ENCODE peak calls at places on chromosomes 13 and 19, in five cellular contexts. S is HCT116, F is H1, E is GM12878, Z is HepG2. T is an unnamed sample. For H3K4me1, the result is how much of the 10 kb centered on the place peaks cover.

GRCh38 chr13:26978081-26978860 is 193.3 kb downstream of the USP12 start:
- DNase-seq in E (no peak), S (no peak), F (peak), Z (no peak), T (no peak)

GRCh38 chr19:17624314-17624991 is 63.7 kb downstream of the UNC13A start:
- DNase-seq in F (no peak), Z (no peak), E (no peak), S (no peak), T (no peak)

GRCh38 chr19:48194041-48194871 is 23.8 kb downstream of the ZSWIM9 start:
- DNase-seq in Z (peak), E (no peak), S (no peak), F (no peak), T (peak)

GRCh38 chr19:58544591-58545285 is 874 bp downstream of the TRIM28 start:
- DNase-seq in S (no peak), F (no peak), E (no peak), Z (no peak), T (peak)

GRCh38 chr13:77038907-77039470 is 12.0 kb upstream of the FBXL3 start:
- DNase-seq in F (no peak), E (no peak), Z (no peak), S (no peak), T (no peak)

GRCh38 chr13:99174533-99175100 is 26.0 kb upstream of the UBAC2 start:
- DNase-seq in F (no peak), S (no peak), Z (no peak), E (no peak), T (no peak)

GRCh38 chr13:49329831-49330545 is 82.3 kb downstream of the CDADC1 start:
- DNase-seq in Z (no peak), E (no peak), S (no peak), F (no peak), T (no peak)

GRCh38 chr13:106836186-106836802 is 268.4 kb upstream of the ARGLU1 start:
- DNase-seq in S (no peak), F (no peak), E (no peak), Z (no peak), T (no peak)

GRCh38 chr13:111058796-111059506 is 56.2 kb upstream of the ARHGEF7 start:
- DNase-seq in S (no peak), F (no peak), E (no peak), Z (no peak), T (no peak)

GRCh38 chr19:55117063-55117635 is 288 bp downstream of the PPP1R12C start:
- DNase-seq in S (no peak), E (no peak), Z (no peak), F (no peak), T (no peak)

GRCh38 chr13:88622362-88622973 is 951.3 kb downstream of the SLITRK5 start:
- DNase-seq in E (no peak), S (no peak), F (no peak), Z (no peak), T (no peak)

GRCh38 chr19:9498183-9498902 is at the start of gene ZNF560:
- DNase-seq in E (no peak), Z (no peak), F (no peak), S (no peak), T (peak)

GRCh38 chr13:101449971-101450748 is 2.3 kb upstream of the ITGBL1 start:
- DNase-seq in Z (no peak), F (no peak), S (peak), E (no peak), T (no peak)

GRCh38 chr19:35029737-35030256 is 473 bp upstream of the SCN1B start:
- DNase-seq in F (no peak), S (no peak), E (no peak), Z (no peak), T (peak)

GRCh38 chr13:23959231-23959862 is 62.0 kb upstream of the C1QTNF9B start:
- DNase-seq in S (no peak), E (no peak), F (no peak), Z (no peak), T (no peak)

GRCh38 chr19:10113592-10113963 is 2.1 kb downstream of the P2RY11 start:
- DNase-seq in Z (no peak), F (no peak), E (no peak), S (no peak), T (peak)

GRCh38 chr13:95968906-95969305 is 84.3 kb downstream of the UGGT2 start:
- DNase-seq in Z (no peak), S (no peak), E (no peak), F (no peak), T (no peak)

GRCh38 chr19:12773571-12773970 is 1.8 kb downstream of the HOOK2 start:
- DNase-seq in E (no peak), F (no peak), Z (no peak), S (no peak), T (no peak)

GRCh38 chr13:69912576-69913074 is 195.0 kb upstream of the ATXN8OS start:
- DNase-seq in E (no peak), S (no peak), F (no peak), Z (no peak), T (no peak)

GRCh38 chr13:50080856-50081105 is 65.5 kb downstream of the KCNRG start:
- DNase-seq in F (no peak), S (no peak), E (no peak), Z (no peak), T (no peak)

GRCh38 chr13:110244096-110244830 is 62.7 kb downstream of the COL4A1 start:
- DNase-seq in Z (no peak), S (no peak), F (no peak), E (no peak), T (no peak)

GRCh38 chr13:29472317-29472961 is 123.0 kb downstream of the SLC7A1 start:
- DNase-seq in F (no peak), S (peak), E (no peak), Z (peak), T (peak)

GRCh38 chr13:110062077-110062776 is 244.7 kb downstream of the COL4A1 start:
- DNase-seq in S (no peak), Z (no peak), F (no peak), E (no peak), T (no peak)

GRCh38 chr19:18551631-18552030 is 6.0 kb upstream of the KXD1 start:
- DNase-seq in S (no peak), E (no peak), Z (no peak), F (no peak), T (no peak)

GRCh38 chr13:30371649-30372265 is 50.5 kb upstream of the UBE2L5 start:
- DNase-seq in S (peak), E (peak), F (no peak), Z (peak), T (no peak)

GRCh38 chr19:32998722-32999121 is 26.7 kb downstream of the FAAP24 start:
- DNase-seq in Z (no peak), F (no peak), E (no peak), S (no peak), T (no peak)

GRCh38 chr13:50523307-50523706 is 320.2 kb downstream of the DLEU7 start:
- DNase-seq in S (no peak), F (no peak), Z (no peak), E (no peak), T (no peak)

GRCh38 chr13:40271931-40272775 is 394.3 kb downstream of the FOXO1 start:
- DNase-seq in Z (no peak), S (no peak), F (no peak), E (no peak), T (no peak)

GRCh38 chr19:37955986-37956385 is 49.0 kb downstream of the SIPA1L3 start:
- DNase-seq in E (no peak), F (no peak), Z (no peak), S (no peak), T (no peak)

GRCh38 chr13:31468114-31468902 is 268.5 kb downstream of the B3GLCT start:
- DNase-seq in E (no peak), S (no peak), F (no peak), Z (no peak), T (no peak)

GRCh38 chr19:15323496-15324235 is 8.7 kb downstream of the BRD4 start:
- DNase-seq in E (no peak), S (no peak), Z (peak), F (no peak), T (peak)

GRCh38 chr19:47111081-47111589 is 2.4 kb downstream of the ZC3H4 start:
- DNase-seq in F (no peak), Z (no peak), S (no peak), E (no peak), T (peak)

GRCh38 chr13:99796175-99796819 is 175.3 kb downstream of the ZIC5 start:
- DNase-seq in Z (peak), E (no peak), F (no peak), S (no peak), T (peak)

GRCh38 chr19:38224014-38224862 is at the start of gene DPF1:
- DNase-seq in F (no peak), E (peak), S (peak), Z (peak), T (peak)

GRCh38 chr13:19586904-19587634 is 25.7 kb upstream of the TPTE2 start:
- DNase-seq in S (no peak), E (peak), Z (peak), F (no peak), T (peak)
- TF ChIP-seq SRF in S (no peak), E (peak), Z (no peak), F (no peak), T (no peak)

DNA sequence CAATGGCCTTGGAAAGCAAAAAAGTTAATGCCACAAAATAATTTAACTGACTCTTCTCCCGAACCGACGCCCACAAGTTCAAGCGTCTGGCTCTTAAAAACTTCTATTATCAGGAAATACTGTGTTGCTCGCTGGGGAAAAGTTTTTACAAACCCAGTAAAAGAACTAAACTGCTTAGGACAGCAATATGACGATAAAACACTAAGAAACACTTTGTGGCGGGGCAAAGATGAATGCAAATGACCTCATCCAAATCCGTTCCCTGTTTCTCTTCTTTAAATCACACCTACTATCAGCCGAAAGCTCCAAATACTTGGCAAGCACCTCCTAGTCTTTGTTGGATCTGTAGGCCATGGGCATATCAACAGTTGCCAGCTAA is 4.9 kb downstream of the SIGLEC11 start:
- DNase-seq in E (no peak), F (no peak), Z (no peak), S (no peak), T (no peak)
- H3K4me1 ChIP-seq in E (under half), F (under half), Z (half or more), S (under half), T (under half)

GRCh38 chr19:3294080-3294850 is 69.8 kb downstream of the CELF5 start:
- DNase-seq in F (no peak), S (no peak), E (no peak), Z (no peak), T (no peak)

GRCh38 chr19:3292958-3293529 is 68.6 kb downstream of the CELF5 start:
- DNase-seq in F (no peak), E (no peak), S (no peak), Z (peak), T (no peak)

GRCh38 chr19:3295581-3295980 is 70.8 kb upstream of the NFIC start:
- DNase-seq in F (no peak), S (no peak), E (no peak), Z (no peak), T (no peak)

GRCh38 chr19:3291644-3292043 is 67.2 kb downstream of the CELF5 start:
- DNase-seq in Z (no peak), S (no peak), E (no peak), F (no peak), T (no peak)

DNA sequence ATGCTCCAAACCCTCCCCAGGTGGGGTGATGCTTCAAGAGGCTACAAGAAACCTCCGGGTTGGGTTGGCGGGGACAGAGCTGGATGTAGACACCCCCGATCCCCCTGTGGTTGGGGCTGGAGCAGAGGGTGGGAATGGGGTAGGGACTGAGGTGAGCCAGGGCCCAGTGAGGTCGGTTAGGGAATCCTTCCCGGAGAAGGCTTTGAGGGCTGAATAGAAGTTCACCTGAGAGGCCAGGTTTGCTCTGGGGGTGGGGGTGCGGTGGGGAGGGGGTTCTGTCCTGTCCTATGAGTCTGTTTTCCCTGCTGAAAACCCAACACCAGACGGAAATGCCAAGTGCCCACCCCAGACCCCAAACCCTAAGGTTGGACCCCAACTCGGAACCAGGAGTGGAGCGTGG is 69.1 kb downstream of the CELF5 start:
- DNase-seq in Z (no peak), E (no peak), S (no peak), F (no peak), T (no peak)
- TF ChIP-seq SRF in Z (no peak), E (no peak), S (no peak), F (no peak), T (no peak)

DNA sequence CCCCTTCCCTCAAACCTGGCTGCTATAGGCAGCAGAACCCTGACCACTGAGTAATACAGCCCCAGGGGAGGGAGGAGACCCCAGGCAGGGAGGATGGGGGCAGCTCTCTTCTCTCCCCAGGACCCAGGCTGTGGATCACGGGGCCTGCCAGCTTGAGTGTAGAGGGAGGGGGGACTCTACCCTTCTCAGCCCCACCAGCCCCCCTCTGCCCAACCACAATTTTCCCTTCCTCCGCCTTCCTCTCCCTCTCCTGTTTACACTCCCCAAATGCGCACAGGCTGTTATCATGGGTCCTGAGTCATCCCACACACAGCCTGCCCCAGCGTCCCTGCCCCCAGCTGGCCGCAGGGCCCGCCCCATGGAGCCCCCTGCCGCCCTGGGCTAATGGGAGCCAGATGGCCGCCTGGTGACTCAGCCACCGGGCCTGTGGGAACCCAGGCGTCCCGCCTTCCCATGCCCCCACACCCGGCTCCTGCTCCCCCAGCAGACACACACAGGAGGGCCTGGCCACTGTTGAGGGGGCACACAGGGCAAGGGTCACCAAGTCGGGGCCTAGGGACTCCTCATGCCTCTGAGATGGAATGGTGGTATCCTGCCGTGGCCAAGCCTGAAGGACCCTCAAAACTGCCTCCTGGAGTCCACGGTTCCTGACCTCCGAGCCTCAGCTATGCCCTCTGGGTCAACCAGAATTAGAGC is 13.6 kb downstream of the CCDC97 start:
- DNase-seq in E (no peak), S (no peak), F (no peak), Z (peak), T (peak)
- H3K4me1 ChIP-seq in E (under half), S (under half), F (under half), Z (half or more), T (half or more)

DNA sequence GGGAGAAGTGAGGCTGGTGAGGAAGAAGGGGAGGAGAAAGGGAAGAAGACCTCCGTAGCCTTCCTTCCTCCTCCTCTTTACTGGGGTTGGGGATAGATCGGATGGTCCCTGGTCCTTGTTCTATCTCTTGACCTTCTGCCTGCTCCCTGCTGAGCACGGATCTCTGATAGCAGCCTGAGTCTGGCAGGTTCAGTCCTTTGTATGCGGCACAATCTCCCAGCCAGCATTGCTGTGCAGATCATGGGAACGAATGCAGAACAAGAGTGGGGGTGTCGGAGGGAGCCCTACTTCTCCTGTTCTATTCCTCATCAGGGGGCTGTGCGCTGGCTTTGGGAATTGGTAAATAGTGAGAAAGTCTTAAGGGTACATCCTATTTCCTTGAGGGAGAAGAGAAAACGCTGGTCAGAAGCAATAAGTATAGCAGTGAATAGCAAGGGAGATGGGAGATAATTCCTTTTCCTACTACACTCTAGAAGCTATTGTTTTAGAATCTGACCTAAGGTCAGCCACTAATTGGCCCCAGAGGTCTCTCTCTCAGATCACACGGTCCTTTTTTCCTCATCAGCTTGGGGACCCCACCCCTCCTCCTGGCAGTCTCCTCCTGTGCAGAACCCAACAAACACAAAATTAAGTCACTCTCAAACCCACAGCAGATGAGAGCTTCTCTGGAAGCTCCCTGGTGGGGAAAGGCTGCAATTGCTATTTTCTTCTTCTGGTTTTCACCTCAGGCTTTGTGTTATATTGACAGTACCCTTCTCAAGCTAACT is 41.0 kb downstream of the KL start:
- DNase-seq in Z (peak), F (no peak), E (no peak), S (no peak), T (no peak)
- TF ChIP-seq SRF in Z (no peak), F (no peak), E (no peak), S (no peak), T (no peak)

DNA sequence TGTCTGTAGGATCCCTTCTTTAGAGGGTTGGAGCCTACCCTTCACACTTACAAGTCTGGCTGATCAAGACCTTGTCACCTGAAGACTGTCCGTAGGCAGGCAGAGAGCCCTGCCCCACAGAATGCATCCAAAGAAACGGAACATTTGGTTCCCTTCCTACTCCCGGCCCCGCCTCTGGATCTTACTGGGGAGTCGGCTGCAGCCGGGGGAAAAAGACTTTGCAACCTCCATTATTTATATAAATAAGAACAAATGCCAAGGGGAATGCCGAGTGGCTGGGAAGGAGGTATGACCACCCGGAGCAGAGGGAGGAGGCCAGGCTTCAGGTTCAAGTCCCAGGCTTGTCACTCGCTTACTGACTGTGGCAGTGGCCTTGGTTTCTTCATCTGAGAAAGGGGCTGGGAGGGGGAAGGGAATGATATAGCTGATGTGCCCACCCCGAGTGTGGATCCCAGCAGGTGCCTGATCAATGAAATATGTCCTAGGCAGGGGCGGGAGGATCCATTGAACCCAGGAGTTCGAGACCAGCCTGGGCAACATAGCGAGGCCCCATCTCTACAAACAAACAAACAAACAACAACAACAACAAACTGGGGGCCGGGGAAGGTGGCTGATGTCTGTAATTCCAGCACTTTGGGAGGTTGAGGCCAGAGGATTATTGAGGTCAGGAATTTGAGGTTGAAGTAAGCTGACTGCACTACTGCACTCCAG is 48.7 kb downstream of the RFX2 start:
- DNase-seq in Z (no peak), S (no peak), F (no peak), E (no peak), T (no peak)
- H3K4me1 ChIP-seq in Z (under half), S (half or more), F (under half), E (under half), T (half or more)

GRCh38 chr19:39296055-39296645 is at the start of gene IFNL1:
- DNase-seq in F (no peak), Z (no peak), S (no peak), E (no peak), T (no peak)

GRCh38 chr19:39299404-39299803 is 3.2 kb downstream of the IFNL1 start:
- DNase-seq in F (no peak), S (no peak), E (no peak), Z (no peak), T (no peak)

GRCh38 chr19:39296906-39297305 is 699 bp downstream of the IFNL1 start:
- DNase-seq in Z (no peak), F (no peak), S (no peak), E (no peak), T (no peak)

GRCh38 chr19:39299832-39300231 is 3.6 kb downstream of the IFNL1 start:
- DNase-seq in S (no peak), Z (no peak), F (no peak), E (no peak), T (no peak)

GRCh38 chr19:39297931-39298634 is 1.9 kb downstream of the IFNL1 start:
- DNase-seq in Z (no peak), E (no peak), S (no peak), F (no peak), T (no peak)
- TF ChIP-seq SRF in Z (no peak), E (no peak), S (no peak), F (no peak), T (no peak)

T was measured in K562.